ENCODE peak calls at places on chromosomes 11 and 22, in seven cellular contexts. S, W, V, K, O, Y and J are unnamed samples. For H3K4me1, the result is how much of the 10 kb centered on the place peaks cover.

GRCh38 chr11:67195971-67196418 is 70.3 kb upstream of the GRK2 start:
- DNase-seq in V (peak), W (no peak), K (no peak), Y (no peak), S (peak), O (peak), J (no peak)

GRCh38 chr11:64112771-64113461 is 53.0 kb downstream of the MACROD1 start:
- DNase-seq in W (no peak), V (no peak), S (no peak), O (no peak), K (no peak), Y (no peak), J (no peak)

GRCh38 chr22:49534386-49534785 is 293.3 kb downstream of the BRD1 start:
- DNase-seq in S (no peak), K (no peak), Y (no peak), O (no peak), W (no peak), V (no peak), J (no peak)

GRCh38 chr11:128862913-128863660 is 4.0 kb downstream of the KCNJ1 start:
- DNase-seq in K (no peak), V (peak), S (peak), O (peak), Y (no peak), W (no peak), J (no peak)

GRCh38 chr11:94623120-94623735 is 56.1 kb downstream of the PIWIL4 start:
- DNase-seq in V (peak), O (peak), K (peak), S (peak), Y (peak), W (peak), J (peak)

GRCh38 chr11:14418801-14419417 is 59.9 kb upstream of the RRAS2 start:
- DNase-seq in Y (no peak), S (peak), V (no peak), K (no peak), O (no peak), W (peak), J (no peak)

GRCh38 chr11:69337211-69337721 is 43.3 kb downstream of the MYEOV start:
- DNase-seq in O (peak), W (no peak), S (no peak), Y (no peak), K (no peak), V (peak), J (peak)

GRCh38 chr11:67372232-67372992 is 986 bp downstream of the CLCF1 start:
- DNase-seq in S (peak), W (no peak), O (no peak), V (no peak), K (no peak), Y (no peak), J (peak)

GRCh38 chr22:45099961-45100360 is 63.8 kb upstream of the NUP50 start:
- DNase-seq in V (no peak), O (no peak), K (no peak), S (no peak), Y (no peak), W (no peak), J (no peak)

GRCh38 chr11:73404048-73404447 is 27.8 kb downstream of the RELT start:
- DNase-seq in O (peak), V (no peak), W (peak), S (peak), Y (no peak), K (no peak), J (peak)

GRCh38 chr11:75262436-75262835 is 21.9 kb downstream of the TPBGL start:
- DNase-seq in K (no peak), O (no peak), W (no peak), Y (no peak), S (peak), V (no peak), J (no peak)

GRCh38 chr11:41788177-41788576 is 328.7 kb upstream of the LRRC4C start:
- DNase-seq in W (no peak), Y (no peak), S (no peak), K (no peak), O (no peak), V (no peak), J (no peak)

GRCh38 chr22:42432818-42433217 is 615 bp upstream of the NFAM1 start:
- DNase-seq in W (no peak), K (no peak), S (no peak), Y (no peak), O (no peak), V (no peak), J (no peak)

GRCh38 chr11:111213256-111213655 is 32.3 kb upstream of the POU2AF2 start:
- DNase-seq in V (peak), S (no peak), O (no peak), Y (no peak), W (no peak), K (no peak), J (no peak)

GRCh38 chr11:65814131-65814959 is 19.4 kb upstream of the SNX32 start:
- DNase-seq in Y (no peak), O (no peak), S (no peak), W (no peak), V (no peak), K (peak), J (peak)

GRCh38 chr11:63620928-63621539 is 6.8 kb upstream of the PLAAT3 start:
- DNase-seq in S (no peak), K (no peak), O (no peak), W (no peak), Y (no peak), V (no peak), J (peak)

GRCh38 chr22:47551438-47551788 is 789.0 kb downstream of the TBC1D22A start:
- DNase-seq in Y (no peak), S (no peak), W (no peak), O (no peak), V (no peak), K (no peak), J (no peak)

GRCh38 chr11:121652982-121653381 is 200.2 kb upstream of the SORL1-AS1 start:
- DNase-seq in W (no peak), Y (no peak), S (no peak), O (no peak), V (no peak), K (no peak), J (no peak)

GRCh38 chr11:67484847-67485311 is 2.1 kb downstream of the AIP start:
- DNase-seq in S (peak), O (no peak), V (no peak), Y (peak), K (peak), W (no peak), J (no peak)

GRCh38 chr11:103525069-103525468 is 415.8 kb downstream of the DYNC2H1 start:
- DNase-seq in W (no peak), Y (no peak), K (no peak), S (no peak), V (peak), O (peak), J (no peak)
- H3K4me1 ChIP-seq in W (under half), Y (under half), K (under half), S (under half), V (under half), O (under half), J (under half)

GRCh38 chr11:57560146-57560545 is 7.3 kb downstream of the UBE2L6 start:
- DNase-seq in S (no peak), O (no peak), Y (no peak), V (no peak), K (no peak), W (no peak), J (no peak)
- H3K4me1 ChIP-seq in S (under half), O (under half), Y (under half), V (under half), K (under half), W (under half), J (under half)

DNA sequence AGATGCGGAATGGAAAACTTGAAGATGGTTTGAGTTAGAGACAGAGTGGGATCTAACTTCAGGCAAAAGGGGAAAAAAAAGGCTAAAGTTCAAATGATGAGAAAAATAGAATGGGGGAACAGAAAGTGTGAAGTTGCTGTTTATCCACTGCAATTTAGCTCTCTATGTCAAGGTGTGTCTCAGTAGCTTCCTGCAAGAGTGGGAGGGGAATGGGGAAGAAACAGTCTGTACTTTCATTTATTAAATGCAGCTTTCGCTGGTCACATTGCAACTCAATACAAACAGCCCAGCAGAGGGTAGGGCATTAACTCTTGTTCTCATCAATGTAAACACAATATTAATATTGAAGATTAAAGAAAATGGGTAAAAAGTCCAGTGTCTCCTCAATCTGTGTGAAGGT is 214.7 kb upstream of the SYN3 start:
- DNase-seq in K (no peak), W (no peak), O (no peak), S (no peak), V (no peak), Y (no peak), J (no peak)
- H3K4me1 ChIP-seq in K (half or more), W (under half), O (under half), S (under half), V (under half), Y (under half), J (under half)

GRCh38 chr11:62540804-62541671 is 5.6 kb downstream of the AHNAK start:
- DNase-seq in V (no peak), W (no peak), O (peak), Y (no peak), K (no peak), S (peak), J (no peak)
- H3K4me1 ChIP-seq in V (half or more), W (half or more), O (half or more), Y (half or more), K (under half), S (under half), J (half or more)

GRCh38 chr22:32013200-32013599 is 29.9 kb upstream of the SLC5A1 start:
- DNase-seq in O (no peak), W (no peak), K (peak), V (no peak), S (no peak), Y (no peak), J (no peak)
- H3K4me1 ChIP-seq in O (under half), W (under half), K (under half), V (under half), S (under half), Y (under half), J (under half)

GRCh38 chr11:502288-503178 is 4.5 kb downstream of the RNH1 start:
- DNase-seq in O (no peak), Y (no peak), V (no peak), W (no peak), K (no peak), S (no peak), J (no peak)

GRCh38 chr11:503179-503981 is 3.7 kb downstream of the RNH1 start:
- DNase-seq in Y (no peak), S (peak), K (no peak), V (no peak), W (no peak), O (no peak), J (peak)

GRCh38 chr11:504994-505344 is 2.1 kb downstream of the RNH1 start:
- DNase-seq in V (no peak), W (no peak), O (no peak), K (no peak), Y (no peak), S (no peak), J (no peak)

GRCh38 chr11:506238-506949 is 648 bp downstream of the RNH1 start:
- DNase-seq in V (peak), S (peak), Y (peak), K (peak), O (peak), W (peak), J (peak)

DNA sequence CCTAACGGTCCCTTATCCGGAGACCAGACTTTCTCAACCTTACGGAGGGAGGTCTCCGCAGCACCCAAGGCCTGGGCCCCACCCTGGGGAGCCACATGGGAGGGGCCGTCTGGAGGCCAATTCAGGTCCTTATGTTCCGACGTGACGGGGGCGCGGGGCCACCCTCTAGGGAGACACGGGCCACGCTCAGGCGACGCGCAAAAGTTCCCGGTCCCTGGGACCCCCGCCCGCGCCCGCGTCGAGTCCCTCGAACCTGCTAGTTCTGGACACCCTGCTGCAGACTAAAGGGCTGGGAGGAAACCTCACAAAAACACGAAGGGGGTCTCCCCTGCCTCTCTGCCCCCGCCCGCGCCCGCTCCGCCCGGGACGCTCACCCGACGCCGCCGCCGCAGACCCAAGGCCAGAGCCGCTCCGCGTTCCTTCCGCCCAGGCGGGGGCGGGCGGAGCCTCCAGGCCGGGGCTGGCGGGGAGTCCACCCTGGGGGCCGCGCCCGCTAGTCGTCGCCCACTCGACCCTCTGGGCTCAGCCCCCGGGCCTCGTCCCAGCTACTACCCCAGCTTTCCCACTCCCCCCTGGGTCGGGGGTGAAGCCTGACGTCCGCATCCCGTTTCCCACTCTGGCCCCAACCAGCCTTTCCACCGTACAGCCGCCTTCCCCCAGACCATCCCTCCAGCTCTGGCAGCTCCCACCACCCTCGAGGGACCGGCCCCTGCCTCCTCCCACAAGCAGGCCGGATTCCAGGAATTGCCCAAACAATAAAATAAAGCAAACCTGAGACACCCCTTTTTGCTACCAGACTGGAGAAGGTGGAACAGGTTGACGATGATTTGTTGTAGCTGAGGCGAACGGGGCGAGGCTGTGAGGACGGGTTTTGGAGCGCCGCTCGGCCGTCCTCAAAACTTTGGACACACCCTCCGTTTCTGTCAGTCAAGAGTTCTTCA is 2.7 kb downstream of the RNH1 start:
- DNase-seq in Y (no peak), S (no peak), K (peak), O (no peak), W (no peak), V (peak), J (no peak)
- H3K4me1 ChIP-seq in Y (under half), S (under half), K (under half), O (under half), W (under half), V (under half), J (under half)

DNA sequence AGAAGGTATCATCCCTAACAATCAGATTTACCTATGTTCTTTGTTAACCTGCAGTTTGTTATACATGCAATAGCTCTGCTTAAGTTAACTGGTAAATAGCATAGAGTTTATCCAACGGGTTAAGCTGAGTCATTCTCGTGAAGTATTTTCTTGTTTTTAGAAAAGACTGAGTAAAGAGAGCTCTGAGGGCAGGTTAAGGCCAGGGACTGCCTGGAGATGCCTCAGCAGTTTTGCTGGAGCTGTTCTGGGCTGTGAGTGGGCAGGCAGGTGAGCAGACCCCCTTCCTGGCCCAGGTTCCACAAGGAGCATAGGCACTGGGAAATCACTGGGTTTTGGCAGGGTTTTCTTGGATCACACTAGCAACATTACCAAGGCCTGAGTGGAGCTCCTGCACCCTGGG is 27.0 kb downstream of the IRAG1 start:
- DNase-seq in W (no peak), K (no peak), S (no peak), Y (no peak), V (peak), O (peak), J (no peak)
- H3K4me1 ChIP-seq in W (under half), K (under half), S (under half), Y (under half), V (under half), O (under half), J (under half)

GRCh38 chr11:44610556-44610955 is 45.1 kb downstream of the CD82 start:
- DNase-seq in K (no peak), V (no peak), S (no peak), Y (no peak), W (no peak), O (no peak), J (no peak)
- H3K4me1 ChIP-seq in K (half or more), V (under half), S (under half), Y (half or more), W (under half), O (under half), J (under half)

GRCh38 chr11:15534266-15534665 is 419.5 kb downstream of the INSC start:
- DNase-seq in W (no peak), V (no peak), S (no peak), K (no peak), Y (no peak), O (no peak), J (no peak)
- H3K4me1 ChIP-seq in W (under half), V (under half), S (under half), K (under half), Y (under half), O (under half), J (under half)